ENCODE peak calls at places on chromosomes 6 and 20, in four cellular contexts. X, I, S and P are unnamed samples.

GRCh38 chr6:91506509-91506908 is 919.6 kb upstream of the MAP3K7 start:
- DNase-seq in X (no peak), I (no peak), S (no peak), P (no peak)

GRCh38 chr6:128063850-128064539 is 163.1 kb upstream of the THEMIS start:
- DNase-seq in X (no peak), I (no peak), S (no peak), P (no peak)

GRCh38 chr6:45450801-45451200 is 73.1 kb upstream of the SUPT3H start:
- DNase-seq in X (no peak), I (no peak), S (no peak), P (no peak)

GRCh38 chr20:17651761-17652388 is 30.2 kb downstream of the RRBP1 start:
- DNase-seq in X (no peak), I (no peak), S (no peak), P (no peak)

GRCh38 chr20:41248371-41249024 is 69.0 kb downstream of the ZHX3 start:
- DNase-seq in X (no peak), I (no peak), S (no peak), P (no peak)

GRCh38 chr6:91482498-91482897 is 895.6 kb upstream of the MAP3K7 start:
- DNase-seq in X (no peak), I (no peak), S (no peak), P (peak; percentile 64)

GRCh38 chr20:16819483-16819882 is 71.3 kb downstream of the OTOR start:
- DNase-seq in X (no peak), I (no peak), S (no peak), P (no peak)

GRCh38 chr6:46734867-46735719 is at the start of gene PLA2G7:
- DNase-seq in X (no peak), I (no peak), S (no peak), P (no peak)

GRCh38 chr6:131877999-131878789 is 70.4 kb downstream of the ENPP1 start:
- DNase-seq in X (no peak), I (no peak), S (no peak), P (no peak)

GRCh38 chr20:40286991-40287531 is 402.0 kb downstream of the MAFB start:
- DNase-seq in X (peak; percentile 85), I (no peak), S (no peak), P (no peak)

GRCh38 chr6:166567107-166567506 is 19.4 kb downstream of the RAMACL start:
- DNase-seq in X (peak; percentile 80), I (no peak), S (no peak), P (no peak)